ENCODE peak calls at places on chromosome 16, in eight cellular contexts. Y is adrenal gland; C is left ventricle myocardium inferior; D is cardiac muscle cell; O is right lobe of liver; Z is breast epithelium; X is CD4-positive, alpha-beta memory T cell; N is fibroblast of lung. G is an unnamed sample. For H3K27me3 and H3K36me3, the result is how much of the 10 kb centered on the place peaks cover.

GRCh38 chr16:50169555-50170096 is 16.5 kb downstream of the TENT4B start:
- DNase-seq in Y (no peak), C (no peak), D (peak), O (peak), Z (no peak), X (no peak), N (no peak), G (no peak)

GRCh38 chr16:88284626-88285513 is 97.9 kb upstream of the ZNF469 start:
- DNase-seq in Y (no peak), C (no peak), D (no peak), O (no peak), Z (no peak), X (no peak), N (no peak), G (peak)

GRCh38 chr16:5010576-5011329 is 23.0 kb downstream of the NAGPA start:
- DNase-seq in Y (no peak), C (no peak), D (no peak), O (no peak), Z (no peak), X (no peak), N (no peak), G (peak)

GRCh38 chr16:81431554-81432353 is 12.9 kb upstream of the CMIP start:
- DNase-seq in Y (peak), C (no peak), D (no peak), O (no peak), Z (no peak), X (no peak), N (peak), G (no peak)

GRCh38 chr16:73506568-73507056 is 458.7 kb upstream of the ZFHX3 start:
- DNase-seq in Y (no peak), C (no peak), D (no peak), O (no peak), Z (no peak), X (no peak), N (no peak), G (no peak)

GRCh38 chr16:26721290-26721689 is 345.4 kb upstream of the C16orf82 start:
- DNase-seq in Y (no peak), C (no peak), D (no peak), O (no peak), Z (no peak), X (no peak), N (no peak), G (no peak)

GRCh38 chr16:10370096-10370726 is 15.7 kb upstream of the ATF7IP2 start:
- DNase-seq in Y (no peak), C (no peak), D (no peak), O (no peak), Z (no peak), X (no peak), N (no peak), G (no peak)

GRCh38 chr16:75475420-75475847 is 10.9 kb upstream of the TMEM170A start:
- DNase-seq in Y (no peak), C (no peak), D (no peak), O (no peak), Z (no peak), X (no peak), N (no peak), G (no peak)

GRCh38 chr16:14241631-14242030 is 170.5 kb downstream of the MRTFB start:
- DNase-seq in Y (no peak), C (no peak), D (peak), O (peak), Z (no peak), X (no peak), N (no peak), G (no peak)

GRCh38 chr16:2894231-2894630 is 11.2 kb downstream of the FLYWCH2 start:
- DNase-seq in Y (no peak), C (no peak), D (no peak), O (no peak), Z (no peak), X (no peak), N (no peak), G (no peak)

GRCh38 chr16:26983426-26983825 is 83.3 kb upstream of the C16orf82 start:
- DNase-seq in Y (no peak), C (no peak), D (no peak), O (no peak), Z (no peak), X (no peak), N (peak), G (no peak)

GRCh38 chr16:50267651-50268050 is 1.3 kb downstream of the ADCY7 start:
- DNase-seq in Y (no peak), C (no peak), D (no peak), O (no peak), Z (no peak), X (peak), N (no peak), G (no peak)

GRCh38 chr16:3207086-3207953 is 19.3 kb downstream of the OR1F1 start:
- DNase-seq in Y (no peak), C (no peak), D (no peak), O (no peak), Z (no peak), X (no peak), N (no peak), G (no peak)

GRCh38 chr16:1534021-1535020 is 855 bp downstream of the TMEM204 start:
- DNase-seq in Y (no peak), C (no peak), D (no peak), O (no peak), Z (no peak), X (no peak), N (peak), G (no peak)

DNA sequence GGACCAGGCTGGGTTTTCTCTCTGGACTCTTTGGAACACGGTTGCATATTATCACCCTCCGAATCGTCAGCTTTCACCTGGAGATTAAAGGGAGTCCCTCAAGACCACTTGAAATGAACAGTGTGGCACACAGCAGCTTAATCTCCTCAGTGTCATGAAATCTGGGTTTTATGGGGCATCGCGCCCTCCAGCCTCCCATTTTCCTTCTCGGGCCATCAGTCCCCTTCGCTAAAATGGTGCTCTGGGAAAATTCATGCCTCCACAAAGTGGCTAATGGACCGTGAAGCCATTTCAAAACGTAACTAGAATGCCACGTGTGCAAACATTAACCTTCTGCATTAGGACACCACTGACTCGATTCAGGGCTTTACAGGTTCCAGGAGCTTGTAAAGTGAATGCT is 26.0 kb upstream of the WFDC1 start:
- DNase-seq in Y (no peak), C (no peak), D (no peak), O (no peak), Z (no peak), X (no peak), N (no peak), G (peak)
- H3K27me3 ChIP-seq in Y (under half), C (under half), D (under half), O (under half), Z (under half), X (under half), N (under half), G (under half)

DNA sequence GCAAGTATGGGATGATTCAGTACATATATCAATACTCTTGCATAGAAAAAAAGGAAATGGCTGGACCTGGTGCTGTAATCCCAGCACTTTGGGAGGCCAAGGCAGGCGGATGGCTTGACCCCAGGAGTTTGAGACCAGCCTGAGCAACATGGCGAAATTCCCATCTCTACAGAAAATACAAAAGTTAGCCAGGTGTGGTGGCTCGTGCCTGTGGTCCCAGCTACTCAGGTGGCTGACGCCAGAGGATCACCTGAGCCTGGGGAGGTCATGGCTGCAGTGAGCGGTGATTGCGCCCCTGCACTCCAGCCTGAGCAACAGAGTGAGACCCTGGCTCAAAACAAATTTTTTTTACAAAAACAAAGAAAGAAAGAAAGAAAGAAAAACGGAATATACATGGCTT is 7.1 kb upstream of the SGF29 start:
- DNase-seq in Y (no peak), C (no peak), D (no peak), O (no peak), Z (no peak), X (no peak), N (no peak), G (no peak)
- H3K4me3 ChIP-seq in Y (no peak), C (no peak), D (no peak), O (no peak), Z (no peak), X (no peak), N (no peak), G (no peak)

GRCh38 chr16:68338326-68339119 is 27.7 kb downstream of the PRMT7 start:
- DNase-seq in Y (no peak), C (no peak), D (no peak), O (no peak), Z (no peak), X (no peak), N (no peak), G (no peak)

GRCh38 chr16:68339214-68339613 is 28.4 kb downstream of the PRMT7 start:
- DNase-seq in Y (no peak), C (no peak), D (no peak), O (no peak), Z (no peak), X (no peak), N (no peak), G (no peak)

GRCh38 chr16:68332411-68333121 is 21.7 kb downstream of the PRMT7 start:
- DNase-seq in Y (peak), C (no peak), D (peak), O (peak), Z (no peak), X (no peak), N (peak), G (no peak)

GRCh38 chr16:68331879-68332410 is 21.1 kb downstream of the PRMT7 start:
- DNase-seq in Y (no peak), C (no peak), D (no peak), O (no peak), Z (no peak), X (no peak), N (peak), G (no peak)

DNA sequence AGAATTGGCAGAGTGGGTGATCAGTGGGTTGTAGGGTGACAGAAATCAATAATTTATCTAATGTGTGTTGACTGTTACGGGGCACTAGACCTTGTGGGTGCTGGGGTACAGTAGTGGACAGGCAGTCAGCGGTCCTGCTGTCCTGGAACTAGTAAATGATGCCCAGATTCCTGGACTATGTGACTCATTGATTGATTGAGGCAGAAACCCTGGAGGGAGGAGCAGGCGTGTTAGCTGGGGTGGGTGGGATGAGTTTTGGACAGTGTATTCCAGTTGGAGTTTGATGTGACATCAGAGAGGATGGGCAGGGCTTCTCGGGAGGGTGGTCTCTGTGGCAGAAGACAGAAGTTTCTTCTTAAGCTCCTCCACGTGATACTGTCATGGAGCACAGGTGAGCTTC is 24.4 kb downstream of the PRMT7 start:
- DNase-seq in Y (no peak), C (no peak), D (no peak), O (no peak), Z (no peak), X (no peak), N (no peak), G (no peak)
- H3K36me3 ChIP-seq in Y (under half), C (half or more), D (under half), O (under half), Z (under half), X (under half), N (under half), G (under half)

DNA sequence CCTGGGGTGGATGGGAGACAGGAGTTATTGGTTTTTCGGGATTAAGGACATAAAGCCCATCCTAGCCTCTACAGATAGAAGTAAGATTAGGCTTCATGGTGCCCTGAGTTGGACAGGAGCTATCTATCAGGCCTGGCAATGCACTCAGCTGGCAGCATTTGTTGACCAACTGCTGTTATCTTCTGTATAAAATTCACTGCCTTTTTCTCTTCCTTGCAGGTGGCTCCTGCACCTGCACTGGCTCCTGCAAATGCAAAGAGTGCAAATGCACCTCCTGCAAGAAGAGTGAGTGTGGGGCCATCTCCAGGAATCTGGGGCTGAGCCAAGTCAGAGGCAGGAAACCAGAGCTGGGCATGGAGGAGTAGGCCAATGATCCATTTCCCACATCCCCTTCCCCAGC is 579 bp downstream of the MT1A start:
- DNase-seq in Y (no peak), C (no peak), D (no peak), O (no peak), Z (no peak), X (no peak), N (no peak), G (no peak)
- H3K27me3 ChIP-seq in Y (under half), C (half or more), D (half or more), O (under half), Z (under half), X (under half), N (under half), G (under half)

GRCh38 chr16:58629681-58630640 is at the start of gene CNOT1:
- DNase-seq in Y (peak), C (peak), D (peak), O (peak), Z (peak), X (peak), N (peak), G (peak)

GRCh38 chr16:58634265-58634802 is 4.7 kb upstream of the CNOT1 start:
- DNase-seq in Y (peak), C (no peak), D (no peak), O (peak), Z (no peak), X (no peak), N (no peak), G (peak)

DNA sequence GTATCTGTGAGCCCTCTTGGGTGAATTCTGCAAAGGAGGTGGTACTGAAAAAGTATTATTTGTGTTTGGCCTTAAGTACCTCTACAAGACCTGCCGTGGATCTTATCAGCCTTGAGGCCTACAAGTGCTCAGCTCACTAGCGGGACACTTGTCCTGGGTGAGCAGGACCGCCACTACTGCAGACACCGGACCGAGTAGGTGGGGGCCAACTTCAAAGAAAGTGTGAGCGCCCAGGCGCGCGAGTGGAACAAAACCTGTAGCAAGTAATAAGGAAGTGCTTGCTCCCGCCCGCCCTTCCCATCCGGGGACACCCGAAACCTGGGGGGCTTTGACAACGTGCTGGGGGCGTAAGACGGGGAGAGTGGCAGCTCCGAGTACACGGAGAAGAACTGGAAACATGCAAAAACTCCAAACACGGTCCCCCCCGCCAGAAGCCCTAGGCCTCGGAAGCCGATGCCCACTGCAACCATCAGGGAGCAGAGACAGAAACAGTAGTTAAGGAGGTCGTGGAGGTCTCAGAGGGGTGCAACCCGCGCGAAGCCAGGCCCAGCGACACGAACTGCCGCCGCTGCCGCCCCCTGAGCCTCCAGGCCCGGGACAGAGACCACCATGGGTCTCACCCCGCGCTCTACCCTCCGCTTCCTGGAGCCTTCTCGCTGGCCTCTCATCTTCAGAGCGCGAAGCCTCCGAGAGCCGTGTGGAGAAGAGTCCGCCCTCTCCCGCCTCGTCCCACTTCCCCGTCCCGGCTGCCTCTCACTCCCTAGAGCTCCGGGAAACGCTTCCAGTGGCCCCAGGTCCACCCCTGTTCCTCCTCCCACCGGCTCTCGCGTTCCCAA is 563 bp downstream of the CNOT1 start:
- DNase-seq in Y (peak), C (peak), D (peak), O (peak), Z (peak), X (peak), N (peak), G (peak)
- H3K4me3 ChIP-seq in Y (peak), C (peak), D (peak), O (peak), Z (peak), X (peak), N (peak), G (peak)

G was measured in WERI-Rb-1.